ENCODE peak calls at places on chromosomes 11 and 22, in six cellular contexts. N, X, F, R, G and V are unnamed samples.

GRCh38 chr11:14891143-14892035 is 642 bp downstream of the CYP2R1 start:
- DNase-seq in N (peak; percentile 88), F (peak; percentile 95), R (peak; percentile 75), G (peak; percentile 91), X (peak; percentile 82), V (peak; percentile 91)

GRCh38 chr11:128653828-128654231 is 40.0 kb upstream of the FLI1 start:
- DNase-seq in G (peak; percentile 83), N (no peak), F (peak; percentile 57), X (peak; percentile 75), R (peak; percentile 34), V (peak; percentile 30)

GRCh38 chr11:95788921-95789505 is 569 bp downstream of the FAM76B start:
- DNase-seq in G (peak; percentile 57), N (peak; percentile 54), R (peak; percentile 31), X (peak; percentile 43), F (no peak), V (peak; percentile 77)

GRCh38 chr11:1838077-1838425 is 730 bp upstream of the TNNI2 start:
- DNase-seq in X (no peak), F (no peak), R (no peak), G (no peak), N (no peak), V (no peak)

GRCh38 chr11:32087602-32088001 is 3.3 kb upstream of the RCN1 start:
- DNase-seq in R (no peak), F (no peak), X (peak; percentile 52), G (no peak), N (no peak), V (peak; percentile 76)

GRCh38 chr11:20015101-20015500 is 145.2 kb downstream of the DBX1 start:
- DNase-seq in F (no peak), R (no peak), G (no peak), N (no peak), X (no peak), V (no peak)

GRCh38 chr22:46537221-46537945 is at the start of gene CELSR1:
- DNase-seq in X (peak; percentile 11), F (peak; percentile 78), R (peak; percentile 62), G (peak; percentile 61), N (peak; percentile 55), V (no peak)

GRCh38 chr11:58075781-58076180 is 45.0 kb downstream of the OR6Q1 start:
- DNase-seq in X (peak; percentile 79), G (no peak), N (no peak), F (no peak), R (no peak), V (peak; percentile 35)

GRCh38 chr11:102757823-102758549 is 22.4 kb downstream of the MMP10 start:
- DNase-seq in R (peak; percentile 50), G (no peak), F (no peak), X (peak; percentile 89), N (no peak), V (peak; percentile 92)

DNA sequence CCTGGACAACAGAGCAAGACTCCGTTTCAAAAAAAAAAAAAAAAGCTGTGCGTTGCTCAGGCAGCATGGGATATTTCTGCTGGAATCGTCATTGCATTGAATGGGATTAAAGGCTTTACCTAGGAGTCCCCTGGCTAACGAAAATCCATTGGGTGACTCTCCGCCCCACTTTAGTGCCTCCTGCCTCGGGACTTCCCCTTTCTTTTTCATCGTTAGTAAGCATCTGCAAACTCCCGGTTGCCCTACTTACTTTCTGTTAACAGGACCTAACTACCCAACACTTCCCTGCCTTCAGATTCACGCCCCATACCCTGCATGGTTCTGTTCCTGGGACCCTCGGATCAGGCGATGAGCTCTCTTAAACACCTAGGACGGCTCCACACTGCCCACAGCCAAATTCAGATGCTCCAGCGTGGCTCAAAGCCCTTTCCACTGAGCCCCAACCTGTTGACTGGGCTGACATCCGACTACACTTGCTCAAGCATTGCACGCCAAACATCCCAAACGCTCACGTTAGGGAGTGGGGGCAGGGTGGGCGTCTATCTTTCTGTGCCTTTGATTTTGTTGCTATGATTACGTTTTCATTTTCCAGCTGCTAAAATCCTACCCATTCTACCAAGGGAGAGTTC is 143.8 kb downstream of the ST3GAL4 start:
- DNase-seq in X (no peak), N (no peak), F (no peak), G (no peak), R (no peak), V (no peak)
- H2BK5ac ChIP-seq in X (no peak overlapping the region), N (no peak overlapping the region), F (no peak overlapping the region), G (no peak overlapping the region), R (no peak overlapping the region), V (no peak overlapping the region)

DNA sequence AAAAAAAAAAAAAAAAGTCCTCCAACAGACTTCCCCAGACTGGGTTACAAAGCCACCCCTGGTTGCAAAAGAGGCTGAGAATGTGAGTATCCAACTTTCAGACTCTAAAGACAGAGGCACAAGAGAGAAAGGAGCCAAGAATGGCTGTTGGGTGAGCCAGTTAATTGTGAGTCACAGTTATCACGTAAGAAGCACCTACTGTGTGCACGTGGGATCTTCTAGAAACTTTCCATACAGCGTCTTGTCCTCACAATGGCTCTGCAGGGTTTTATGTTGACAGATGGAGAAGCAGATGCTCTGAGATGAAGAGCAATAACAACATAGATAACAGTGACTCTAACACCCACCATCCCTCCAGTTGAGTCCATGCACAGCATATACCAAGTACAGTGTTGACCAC is 41.0 kb downstream of the CD82 start:
- DNase-seq in N (no peak), G (no peak), F (no peak), X (no peak), R (no peak), V (no peak)
- H3K14ac ChIP-seq in N (no peak overlapping the region), G (no peak overlapping the region), F (no peak overlapping the region), X (peak overlapping the region; percentile 30), R (no peak overlapping the region), V (no peak overlapping the region)

GRCh38 chr11:93530468-93530826 is 12.7 kb downstream of the SMCO4 start:
- DNase-seq in G (no peak), R (no peak), F (no peak), X (no peak), N (no peak), V (no peak)
- H2BK5ac ChIP-seq in G (no peak overlapping the region), R (no peak overlapping the region), F (peak overlapping the region; percentile 40), X (no peak overlapping the region), N (no peak overlapping the region), V (no peak overlapping the region)

GRCh38 chr11:82930229-82930628 is 28.7 kb downstream of the DDIAS start:
- DNase-seq in R (no peak), X (no peak), N (no peak), G (no peak), F (no peak), V (no peak)
- H3K14ac ChIP-seq in R (no peak overlapping the region), X (no peak overlapping the region), N (no peak overlapping the region), G (no peak overlapping the region), F (no peak overlapping the region), V (no peak overlapping the region)

GRCh38 chr11:16800382-16800781 is 61.9 kb downstream of the C11orf58 start:
- DNase-seq in N (no peak), R (no peak), F (no peak), X (no peak), G (no peak), V (no peak)
- H2BK5ac ChIP-seq in N (no peak overlapping the region), R (no peak overlapping the region), F (no peak overlapping the region), X (no peak overlapping the region), G (no peak overlapping the region), V (no peak overlapping the region)

DNA sequence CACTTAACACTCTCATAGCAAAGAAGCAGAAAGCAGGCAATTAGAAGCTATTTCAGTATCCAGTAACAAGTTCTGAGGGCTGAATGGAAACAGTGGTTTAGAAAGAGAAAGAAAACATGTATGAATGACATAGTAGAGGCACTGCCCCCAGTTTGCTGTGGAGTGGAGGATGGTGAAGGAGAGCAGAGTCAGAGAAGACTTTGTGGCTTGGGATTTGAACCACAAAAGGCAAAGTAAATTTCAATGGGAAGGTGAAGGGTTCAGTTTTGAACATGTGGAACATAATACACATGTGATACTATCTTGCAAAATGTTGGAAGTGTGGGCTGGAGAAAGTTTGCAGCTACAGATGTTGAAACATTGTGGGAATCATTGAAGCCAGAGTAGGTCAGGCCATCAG is 81.4 kb downstream of the SNX19 start:
- DNase-seq in N (no peak), R (no peak), X (no peak), G (no peak), F (no peak), V (peak; percentile 32)
- H3K14ac ChIP-seq in N (no peak overlapping the region), R (no peak overlapping the region), X (no peak overlapping the region), G (no peak overlapping the region), F (no peak overlapping the region), V (no peak overlapping the region)

GRCh38 chr11:76768091-76769047 is 14.8 kb upstream of the TSKU start:
- DNase-seq in F (no peak), R (no peak), G (no peak), X (no peak), N (no peak), V (peak; percentile 42)

GRCh38 chr11:76769071-76769560 is 14.0 kb upstream of the TSKU start:
- DNase-seq in X (peak; percentile 61), N (no peak), F (no peak), G (no peak), R (no peak), V (peak; percentile 81)

GRCh38 chr11:76770642-76771445 is 12.3 kb upstream of the TSKU start:
- DNase-seq in G (no peak), F (no peak), N (no peak), X (peak; percentile 99), R (peak; percentile 77), V (peak; percentile 99)

GRCh38 chr11:76771446-76772099 is 11.6 kb upstream of the TSKU start:
- DNase-seq in G (no peak), N (no peak), F (no peak), R (no peak), X (no peak), V (no peak)

DNA sequence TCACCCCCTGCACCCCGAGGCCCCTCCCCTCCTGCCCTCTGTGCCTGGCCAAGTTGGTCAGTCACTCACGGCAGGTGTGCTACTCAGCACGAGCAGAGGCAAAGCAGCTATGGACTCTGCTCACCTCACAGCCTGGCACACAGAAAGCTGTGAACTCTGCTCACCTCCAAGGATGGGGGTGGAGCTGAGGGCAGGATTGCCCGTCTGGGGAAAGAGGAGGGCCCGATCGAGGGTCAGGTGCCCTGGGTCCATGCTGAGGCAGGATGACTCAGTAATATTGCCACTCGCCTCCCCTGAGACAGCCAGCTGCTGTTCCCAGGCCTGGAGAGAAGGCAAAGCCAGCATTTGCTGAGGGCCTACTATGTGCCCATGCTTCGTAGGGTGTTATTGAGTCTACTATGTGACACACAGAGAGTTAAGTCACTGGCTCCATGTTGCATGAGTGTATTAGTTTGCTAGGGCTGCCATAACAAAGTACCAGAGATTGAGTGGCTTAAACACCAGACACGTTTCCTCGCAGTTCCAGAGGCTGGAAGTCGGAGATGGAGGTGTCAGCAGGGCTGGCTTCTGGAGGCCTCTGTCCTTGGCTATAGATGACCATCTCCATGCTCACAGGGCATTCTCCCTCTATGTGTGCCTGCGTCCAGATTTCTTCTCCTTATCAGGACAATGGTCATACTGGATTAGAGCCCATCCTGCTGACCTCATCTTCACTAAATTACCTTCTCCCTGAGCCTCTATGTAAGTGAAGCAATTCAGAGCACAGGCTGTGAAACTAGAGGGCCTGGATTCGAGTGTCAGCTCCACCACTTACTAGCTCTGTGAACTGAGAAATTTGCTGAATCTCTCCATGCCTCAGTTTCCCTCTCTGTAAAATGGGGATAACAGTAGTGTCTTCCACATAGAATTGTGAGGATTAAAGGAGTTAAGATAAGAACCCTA is 13.2 kb upstream of the TSKU start:
- DNase-seq in R (no peak), F (no peak), N (no peak), X (peak; percentile 72), G (no peak), V (peak; percentile 70)
- H2BK5ac ChIP-seq in R (no peak overlapping the region), F (peak overlapping the region; percentile 47), N (peak overlapping the region; percentile 27), X (peak overlapping the region; percentile 89), G (no peak overlapping the region), V (no peak overlapping the region)

GRCh38 chr11:70944141-70944540 is 308.2 kb downstream of the SHANK2 start:
- DNase-seq in N (no peak), G (no peak), R (no peak), F (no peak), X (no peak), V (no peak)
- H3K14ac ChIP-seq in N (no peak overlapping the region), G (no peak overlapping the region), R (no peak overlapping the region), F (no peak overlapping the region), X (no peak overlapping the region), V (no peak overlapping the region)

GRCh38 chr11:69514771-69515170 is 33.3 kb downstream of the LINC01488 start:
- DNase-seq in X (no peak), G (no peak), N (no peak), R (no peak), F (no peak), V (no peak)
- H2BK5ac ChIP-seq in X (no peak overlapping the region), G (no peak overlapping the region), N (no peak overlapping the region), R (no peak overlapping the region), F (no peak overlapping the region), V (no peak overlapping the region)